ENCODE peak calls at places on chromosomes 1 and 21, in seven cellular contexts. One of them, this sample, is unnamed.
A peak's percentile ranks its signal among the peaks of the same experiment; 100 is the strongest.

GRCh38 chr1:200233393-200233792 is 176.4 kb downstream of the ZNF281 start:
- DNase-seq in foreskin fibroblast: peak; percentile 20
- DNase-seq in astrocyte of the hippocampus: peak; percentile 67
- DNase-seq in GM12891: no peak
- DNase-seq in cardiac muscle cell: no peak
- DNase-seq in WTC11: no peak
- DNase-seq in stimulated activated CD4-positive, alpha-beta T cell treated with anti-CD3 and anti-CD28 coated beads, Interleukin-2, amount 100 ng/mL, for 24 hours: no peak
- DNase-seq in this sample: no peak

GRCh38 chr1:167541013-167541412 is 12.5 kb downstream of the CREG1 start:
- DNase-seq in astrocyte of the hippocampus: no peak
- DNase-seq in stimulated activated CD4-positive, alpha-beta T cell treated with anti-CD3 and anti-CD28 coated beads, Interleukin-2, amount 100 ng/mL, for 24 hours: no peak
- DNase-seq in foreskin fibroblast: peak; percentile 12
- DNase-seq in WTC11: no peak
- DNase-seq in GM12891: no peak
- DNase-seq in cardiac muscle cell: no peak
- DNase-seq in this sample: no peak

GRCh38 chr1:224988042-224988441 is 58.6 kb downstream of the DNAH14 start:
- DNase-seq in stimulated activated CD4-positive, alpha-beta T cell treated with anti-CD3 and anti-CD28 coated beads, Interleukin-2, amount 100 ng/mL, for 24 hours: no peak
- DNase-seq in foreskin fibroblast: no peak
- DNase-seq in GM12891: no peak
- DNase-seq in astrocyte of the hippocampus: no peak
- DNase-seq in cardiac muscle cell: no peak
- DNase-seq in WTC11: no peak
- DNase-seq in this sample: no peak

GRCh38 chr1:61887076-61887867 is 145.0 kb downstream of the PATJ start:
- DNase-seq in GM12891: no peak
- DNase-seq in WTC11: no peak
- DNase-seq in cardiac muscle cell: peak; percentile 18
- DNase-seq in foreskin fibroblast: no peak
- DNase-seq in astrocyte of the hippocampus: peak; percentile 39
- DNase-seq in stimulated activated CD4-positive, alpha-beta T cell treated with anti-CD3 and anti-CD28 coated beads, Interleukin-2, amount 100 ng/mL, for 24 hours: no peak
- DNase-seq in this sample: no peak

GRCh38 chr1:161367684-161368398 is at the start of gene CFAP126:
- DNase-seq in stimulated activated CD4-positive, alpha-beta T cell treated with anti-CD3 and anti-CD28 coated beads, Interleukin-2, amount 100 ng/mL, for 24 hours: peak; percentile 24
- DNase-seq in astrocyte of the hippocampus: peak; percentile 87
- DNase-seq in GM12891: peak; percentile 67
- DNase-seq in WTC11: peak; percentile 58
- DNase-seq in cardiac muscle cell: peak; percentile 65
- DNase-seq in foreskin fibroblast: peak; percentile 42
- DNase-seq in this sample: peak; percentile 82

GRCh38 chr1:17148950-17149608 is 29.8 kb upstream of the PADI2 start:
- DNase-seq in GM12891: no peak
- DNase-seq in astrocyte of the hippocampus: no peak
- DNase-seq in WTC11: no peak
- DNase-seq in cardiac muscle cell: no peak
- DNase-seq in stimulated activated CD4-positive, alpha-beta T cell treated with anti-CD3 and anti-CD28 coated beads, Interleukin-2, amount 100 ng/mL, for 24 hours: no peak
- DNase-seq in foreskin fibroblast: peak; percentile 56
- DNase-seq in this sample: no peak

GRCh38 chr1:89354210-89354609 is 9.6 kb upstream of the GBP6 start:
- DNase-seq in cardiac muscle cell: no peak
- DNase-seq in stimulated activated CD4-positive, alpha-beta T cell treated with anti-CD3 and anti-CD28 coated beads, Interleukin-2, amount 100 ng/mL, for 24 hours: no peak
- DNase-seq in GM12891: no peak
- DNase-seq in foreskin fibroblast: no peak
- DNase-seq in astrocyte of the hippocampus: no peak
- DNase-seq in WTC11: no peak
- DNase-seq in this sample: no peak

GRCh38 chr1:39434797-39435395 is 56.5 kb upstream of the BMP8A start:
- DNase-seq in WTC11: no peak
- DNase-seq in astrocyte of the hippocampus: no peak
- DNase-seq in GM12891: no peak
- DNase-seq in stimulated activated CD4-positive, alpha-beta T cell treated with anti-CD3 and anti-CD28 coated beads, Interleukin-2, amount 100 ng/mL, for 24 hours: no peak
- DNase-seq in foreskin fibroblast: no peak
- DNase-seq in cardiac muscle cell: no peak
- DNase-seq in this sample: no peak

GRCh38 chr21:31493350-31493880 is 149.4 kb upstream of the TIAM1 start:
- DNase-seq in foreskin fibroblast: no peak
- DNase-seq in cardiac muscle cell: no peak
- DNase-seq in astrocyte of the hippocampus: no peak
- DNase-seq in stimulated activated CD4-positive, alpha-beta T cell treated with anti-CD3 and anti-CD28 coated beads, Interleukin-2, amount 100 ng/mL, for 24 hours: no peak
- DNase-seq in WTC11: no peak
- DNase-seq in GM12891: no peak
- DNase-seq in this sample: no peak

GRCh38 chr1:24708938-24709337 is 36.3 kb upstream of the CLIC4 start:
- DNase-seq in foreskin fibroblast: no peak
- DNase-seq in cardiac muscle cell: no peak
- DNase-seq in stimulated activated CD4-positive, alpha-beta T cell treated with anti-CD3 and anti-CD28 coated beads, Interleukin-2, amount 100 ng/mL, for 24 hours: no peak
- DNase-seq in WTC11: no peak
- DNase-seq in GM12891: no peak
- DNase-seq in astrocyte of the hippocampus: no peak
- DNase-seq in this sample: no peak

GRCh38 chr1:24673336-24673735 is 30.2 kb downstream of the SRRM1 start:
- DNase-seq in cardiac muscle cell: no peak
- DNase-seq in GM12891: no peak
- DNase-seq in foreskin fibroblast: peak; percentile 47
- DNase-seq in WTC11: no peak
- DNase-seq in stimulated activated CD4-positive, alpha-beta T cell treated with anti-CD3 and anti-CD28 coated beads, Interleukin-2, amount 100 ng/mL, for 24 hours: no peak
- DNase-seq in astrocyte of the hippocampus: peak; percentile 37
- DNase-seq in this sample: no peak

This sample was measured in GM10248.